ENCODE peak calls at places on chromosomes 2 and 18, in four cellular contexts. E is H1, Z is HepG2, D is GM12878. L is an unnamed sample.

GRCh38 chr18:45730832-45731545 is 7.0 kb downstream of the SLC14A1 start:
- DNase-seq in E (no peak), Z (no peak), D (no peak), L (no peak)

GRCh38 chr18:77316013-77316412 is 66.4 kb downstream of the GALR1 start:
- DNase-seq in E (no peak), Z (no peak), D (no peak), L (no peak)

GRCh38 chr2:17674817-17675216 is 78.8 kb downstream of the SMC6 start:
- DNase-seq in E (no peak), Z (no peak), D (no peak), L (no peak)

GRCh38 chr2:85160946-85161625 is 27.9 kb downstream of the TCF7L1 start:
- DNase-seq in E (no peak), Z (no peak), D (no peak), L (no peak)

GRCh38 chr2:38466849-38467767 is 90.0 kb upstream of the ATL2 start:
- DNase-seq in E (no peak), Z (no peak), D (no peak), L (no peak)

GRCh38 chr2:38535404-38535744 is 67.4 kb downstream of the HNRNPLL start:
- DNase-seq in E (no peak), Z (no peak), D (no peak), L (no peak)

GRCh38 chr2:193377789-193378188 is 1183.1 kb upstream of the TMEFF2 start:
- DNase-seq in E (no peak), Z (no peak), D (no peak), L (no peak)

GRCh38 chr2:20374919-20375318 is 24.3 kb upstream of the PUM2 start:
- DNase-seq in E (no peak), Z (no peak), D (no peak), L (no peak)

GRCh38 chr18:39198376-39198775 is 1632.8 kb upstream of the CELF4 start:
- DNase-seq in E (no peak), Z (no peak), D (no peak), L (no peak)

GRCh38 chr2:46268196-46268595 is 29.0 kb upstream of the EPAS1 start:
- DNase-seq in E (no peak), Z (no peak), D (peak; percentile 21), L (no peak)

GRCh38 chr2:158685646-158686045 is 109.5 kb upstream of the DAPL1 start:
- DNase-seq in E (no peak), Z (no peak), D (no peak), L (no peak)

GRCh38 chr2:170147576-170147975 is 30.4 kb upstream of the MYO3B start:
- DNase-seq in E (no peak), Z (no peak), D (no peak), L (no peak)

GRCh38 chr2:221943078-221943810 is 355.6 kb downstream of the PAX3 start:
- DNase-seq in E (no peak), Z (no peak), D (no peak), L (no peak)

GRCh38 chr18:23073996-23074606 is 61.2 kb upstream of the CABLES1 start:
- DNase-seq in E (no peak), Z (no peak), D (no peak), L (no peak)

GRCh38 chr2:27566628-27567027 is 16.2 kb upstream of the ZNF512 start:
- DNase-seq in E (no peak), Z (no peak), D (no peak), L (no peak)

GRCh38 chr2:24721470-24721869 is 71.7 kb downstream of the PTRHD1 start:
- DNase-seq in E (no peak), Z (no peak), D (peak; percentile 45), L (peak; percentile 59)

GRCh38 chr2:55309441-55309840 is 40.4 kb upstream of the MTIF2 start:
- DNase-seq in E (no peak), Z (no peak), D (no peak), L (no peak)

GRCh38 chr2:8222979-8223730 is 458.7 kb upstream of the ID2 start:
- DNase-seq in E (no peak), Z (no peak), D (no peak), L (no peak)

GRCh38 chr2:160309585-160309984 is 109.5 kb upstream of the ITGB6 start:
- DNase-seq in E (no peak), Z (no peak), D (no peak), L (no peak)

GRCh38 chr2:240579771-240580614 is 6.5 kb upstream of the CAPN10 start:
- DNase-seq in E (no peak), Z (peak; percentile 96), D (peak; percentile 62), L (no peak)

GRCh38 chr2:17713291-17713690 is 40.3 kb downstream of the SMC6 start:
- DNase-seq in E (no peak), Z (no peak), D (no peak), L (no peak)

GRCh38 chr2:68225119-68225632 is 27.2 kb downstream of the PPP3R1 start:
- DNase-seq in E (peak; percentile 7), Z (peak; percentile 68), D (peak; percentile 26), L (peak; percentile 24)

GRCh38 chr2:75607988-75608683 is 38.4 kb upstream of the MRPL19 start:
- DNase-seq in E (no peak), Z (peak; percentile 49), D (no peak), L (no peak)

GRCh38 chr2:64405476-64406406 is 48.2 kb upstream of the LGALSL start:
- DNase-seq in E (no peak), Z (no peak), D (no peak), L (no peak)

GRCh38 chr2:63003349-63003748 is 47.3 kb upstream of the OTX1 start:
- DNase-seq in E (no peak), Z (no peak), D (no peak), L (no peak)
- TF ChIP-seq TCF12 in E (no peak), Z (no peak), D (no peak), L (no peak)

DNA sequence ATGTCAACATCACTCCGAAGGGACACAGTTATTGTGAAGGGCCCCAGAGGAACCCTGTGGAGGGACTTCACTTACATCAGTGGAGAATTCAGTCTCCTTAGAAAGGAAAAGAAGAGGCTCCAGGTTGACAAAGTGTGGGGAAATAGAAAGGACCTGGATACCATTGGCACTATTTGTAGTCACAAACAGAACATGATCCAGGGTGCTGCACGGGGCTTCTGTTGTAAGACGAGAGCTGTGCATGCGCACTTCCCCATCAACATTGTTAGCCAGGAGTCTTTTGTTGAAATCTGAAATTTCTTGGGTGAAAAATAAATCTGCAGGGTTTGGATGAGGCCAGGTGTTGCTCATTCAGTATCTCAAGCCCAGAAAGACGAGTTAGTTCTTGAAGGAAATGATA is 2.4 kb upstream of the ALPK2 start:
- DNase-seq in E (no peak), Z (no peak), D (no peak), L (no peak)
- H3K27ac ChIP-seq in E (no peak overlapping the region), Z (no peak overlapping the region), D (no peak overlapping the region), L (no peak overlapping the region)

GRCh38 chr2:50650398-50650810 is 381.5 kb downstream of the NRXN1 start:
- DNase-seq in E (no peak), Z (no peak), D (no peak), L (no peak)
- TF ChIP-seq TCF12 in E (no peak), Z (no peak), D (no peak), L (no peak)

GRCh38 chr2:11498543-11499034 is 32.6 kb upstream of the E2F6 start:
- DNase-seq in E (no peak), Z (peak; percentile 80), D (peak; percentile 69), L (peak; percentile 80)
- H3K27ac ChIP-seq in E (no peak overlapping the region), Z (peak overlapping the region; percentile 98), D (no peak overlapping the region), L (peak overlapping the region; percentile 76)

GRCh38 chr2:111184725-111185495 is 64.2 kb downstream of the BCL2L11 start:
- DNase-seq in E (no peak), Z (no peak), D (no peak), L (no peak)
- TF ChIP-seq TCF12 in E (no peak), Z (no peak), D (no peak), L (no peak)

GRCh38 chr18:58884694-58885093 is 20.0 kb downstream of the ZNF532 start:
- DNase-seq in E (no peak), Z (no peak), D (no peak), L (no peak)
- H3K27ac ChIP-seq in E (no peak overlapping the region), Z (no peak overlapping the region), D (no peak overlapping the region), L (no peak overlapping the region)

DNA sequence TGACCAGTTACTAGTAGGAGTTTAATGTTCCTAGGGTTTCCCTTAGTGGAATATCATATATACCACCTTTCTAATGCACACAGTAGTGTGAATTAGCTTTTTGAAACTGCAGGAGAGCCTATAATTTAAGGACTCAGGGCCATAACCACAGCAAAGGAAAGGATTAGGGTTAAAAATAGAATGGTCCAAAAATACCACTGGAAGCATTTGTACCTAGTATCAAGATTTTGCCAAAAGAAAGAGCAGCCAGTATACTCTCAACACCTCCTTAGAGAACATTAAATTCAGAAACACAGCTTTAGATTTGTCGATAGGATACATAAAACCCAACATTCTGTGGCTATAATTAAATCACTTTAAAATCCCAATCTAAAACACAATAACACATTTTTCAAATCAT is 634.9 kb downstream of the EPHA4 start:
- DNase-seq in E (no peak), Z (no peak), D (no peak), L (no peak)
- TF ChIP-seq TCF12 in E (no peak), Z (no peak), D (no peak), L (no peak)

L was measured in SK-N-SH.